ENCODE peak calls at places on chromosomes 12 and 14, in ten cellular contexts. D, Y, A, C, O, U, V, J, E and I are unnamed samples.
A peak's percentile ranks its signal among the peaks of the same experiment; 100 is the strongest.

GRCh38 chr12:93108958-93109357 is 179.9 kb upstream of the EEA1 start:
- DNase-seq in D (peak; percentile 31), Y (no peak), A (no peak), C (no peak), O (no peak), U (no peak), V (no peak), J (no peak), E (no peak), I (no peak)

GRCh38 chr12:100145643-100146042 is 3.0 kb upstream of the BLTP3B start:
- DNase-seq in D (no peak), Y (no peak), A (no peak), C (no peak), O (no peak), U (no peak), V (no peak), J (no peak), E (no peak), I (no peak)

GRCh38 chr12:30466093-30466492 is 229.6 kb downstream of the IPO8 start:
- DNase-seq in D (no peak), Y (no peak), A (no peak), C (no peak), O (no peak), U (no peak), V (no peak), J (no peak), E (no peak), I (no peak)

GRCh38 chr12:107320031-107320928 is 226.9 kb upstream of the CRY1 start:
- DNase-seq in D (no peak), Y (no peak), A (no peak), C (peak; percentile 46), O (no peak), U (no peak), V (no peak), J (peak; percentile 61), E (no peak), I (no peak)

GRCh38 chr14:81523016-81523415 is 10.6 kb downstream of the SEL1L start:
- DNase-seq in D (no peak), Y (no peak), A (no peak), C (no peak), O (no peak), U (no peak), V (no peak), J (no peak), E (no peak), I (no peak)

GRCh38 chr14:31968107-31968810 is 108.8 kb upstream of the ARHGAP5 start:
- DNase-seq in D (peak; percentile 29), Y (peak; percentile 22), A (no peak), C (no peak), O (no peak), U (peak; percentile 77), V (no peak), J (no peak), E (peak; percentile 15), I (no peak)

GRCh38 chr12:2490746-2491145 is 304.0 kb upstream of the FKBP4 start:
- DNase-seq in D (no peak), Y (no peak), A (no peak), C (peak; percentile 9), O (no peak), U (no peak), V (no peak), J (peak; percentile 31), E (no peak), I (no peak)

GRCh38 chr12:86777335-86777734 is 521.1 kb upstream of the MGAT4C start:
- DNase-seq in D (no peak), Y (no peak), A (no peak), C (no peak), O (no peak), U (no peak), V (no peak), J (no peak), E (no peak), I (no peak)

GRCh38 chr12:130609966-130610365 is 106.1 kb downstream of the RIMBP2 start:
- DNase-seq in D (no peak), Y (no peak), A (no peak), C (no peak), O (no peak), U (no peak), V (no peak), J (no peak), E (no peak), I (no peak)

GRCh38 chr12:7327913-7328312 is 24.0 kb downstream of the ACSM4 start:
- DNase-seq in D (no peak), Y (no peak), A (no peak), C (no peak), O (no peak), U (no peak), V (no peak), J (no peak), E (no peak), I (no peak)

GRCh38 chr14:104286086-104286485 is 147.7 kb downstream of the KIF26A start:
- DNase-seq in D (no peak), Y (no peak), A (no peak), C (no peak), O (no peak), U (no peak), V (no peak), J (no peak), E (no peak), I (no peak)

GRCh38 chr12:12613334-12613733 is 1.7 kb downstream of the CREBL2 start:
- DNase-seq in D (no peak), Y (no peak), A (no peak), C (no peak), O (no peak), U (no peak), V (no peak), J (no peak), E (peak; percentile 24), I (peak; percentile 1)

GRCh38 chr12:106333756-106334155 is 23.8 kb upstream of the POLR3B start:
- DNase-seq in D (no peak), Y (no peak), A (no peak), C (no peak), O (no peak), U (no peak), V (no peak), J (no peak), E (no peak), I (no peak)

GRCh38 chr12:89469361-89469760 is 55.2 kb downstream of the GALNT4 start:
- DNase-seq in D (peak; percentile 52), Y (peak; percentile 21), A (no peak), C (no peak), O (no peak), U (no peak), V (no peak), J (no peak), E (peak; percentile 57), I (peak; percentile 40)

GRCh38 chr12:132114667-132115066 is 29.5 kb downstream of the DDX51 start:
- DNase-seq in D (no peak), Y (no peak), A (no peak), C (no peak), O (no peak), U (no peak), V (no peak), J (no peak), E (no peak), I (no peak)

GRCh38 chr14:41609704-41610183 is 3.1 kb downstream of the LRFN5 start:
- DNase-seq in D (no peak), Y (no peak), A (peak; percentile 46), C (peak; percentile 14), O (peak; percentile 51), U (peak; percentile 73), V (peak; percentile 26), J (peak; percentile 93), E (no peak), I (peak; percentile 22)

GRCh38 chr12:102462386-102462785 is 18.0 kb downstream of the IGF1 start:
- DNase-seq in D (no peak), Y (no peak), A (no peak), C (no peak), O (no peak), U (no peak), V (no peak), J (no peak), E (no peak), I (no peak)

GRCh38 chr12:119994892-119995658 is 6.0 kb downstream of the BICDL1 start:
- DNase-seq in D (no peak), Y (no peak), A (no peak), C (no peak), O (no peak), U (no peak), V (no peak), J (no peak), E (no peak), I (no peak)

GRCh38 chr12:29212682-29213397 is 63.8 kb downstream of the FAR2 start:
- DNase-seq in D (no peak), Y (no peak), A (no peak), C (no peak), O (no peak), U (no peak), V (no peak), J (no peak), E (no peak), I (no peak)

GRCh38 chr14:32012571-32012970 is 64.5 kb upstream of the ARHGAP5 start:
- DNase-seq in D (no peak), Y (no peak), A (no peak), C (no peak), O (no peak), U (no peak), V (no peak), J (no peak), E (no peak), I (no peak)

GRCh38 chr12:88026196-88026595 is 3.0 kb downstream of the C12orf50 start:
- DNase-seq in D (no peak), Y (no peak), A (no peak), C (no peak), O (no peak), U (no peak), V (no peak), J (no peak), E (no peak), I (no peak)

GRCh38 chr12:70367268-70368141 is 1.4 kb downstream of the KCNMB4 start:
- DNase-seq in D (no peak), Y (no peak), A (no peak), C (no peak), O (no peak), U (peak; percentile 9), V (peak; percentile 42), J (no peak), E (no peak), I (no peak)

GRCh38 chr12:56631790-56632700 is 1.9 kb upstream of the BAZ2A start:
- DNase-seq in D (no peak), Y (no peak), A (peak; percentile 50), C (peak; percentile 38), O (peak; percentile 72), U (peak; percentile 74), V (peak; percentile 13), J (no peak), E (peak; percentile 77), I (peak; percentile 17)

GRCh38 chr14:50333010-50333409 is 20.9 kb downstream of the DMAC2L start:
- DNase-seq in D (peak; percentile 75), Y (no peak), A (no peak), C (no peak), O (no peak), U (no peak), V (no peak), J (no peak), E (no peak), I (peak; percentile 59)

GRCh38 chr12:47032644-47033043 is 46.8 kb upstream of the PCED1B start:
- DNase-seq in D (peak; percentile 55), Y (no peak), A (no peak), C (peak; percentile 28), O (peak; percentile 18), U (peak; percentile 6), V (no peak), J (peak; percentile 25), E (peak; percentile 44), I (no peak)

GRCh38 chr14:72480465-72481243 is 413.2 kb downstream of the DPF3 start:
- DNase-seq in D (no peak), Y (no peak), A (no peak), C (no peak), O (no peak), U (no peak), V (no peak), J (no peak), E (peak; percentile 59), I (no peak)

GRCh38 chr14:23562822-23563472 is 4.6 kb downstream of the AP1G2 start:
- DNase-seq in D (no peak), Y (no peak), A (peak; percentile 73), C (peak; percentile 66), O (no peak), U (peak; percentile 75), V (no peak), J (peak; percentile 65), E (peak; percentile 66), I (peak; percentile 33)

GRCh38 chr12:16352481-16352880 is 5.0 kb downstream of the MGST1 start:
- DNase-seq in D (peak; percentile 37), Y (no peak), A (no peak), C (no peak), O (no peak), U (no peak), V (no peak), J (no peak), E (no peak), I (no peak)